ENCODE peak calls at places on chromosomes 1 and 21, in five cellular contexts. One of them, this sample, is unnamed.

GRCh38 chr1:32703479-32704291 is 1.1 kb upstream of the SYNC start:
- DNase-seq in mammary epithelial cell: peak; percentile 59
- DNase-seq in endothelial cell of umbilical vein: no peak
- DNase-seq in A549: peak; percentile 70
- DNase-seq in neuronal stem cell: no peak
- DNase-seq in this sample: no peak

GRCh38 chr1:155871390-155871789 is 12.0 kb downstream of the SYT11 start:
- DNase-seq in mammary epithelial cell: peak; percentile 14
- DNase-seq in endothelial cell of umbilical vein: peak; percentile 29
- DNase-seq in A549: no peak
- DNase-seq in neuronal stem cell: no peak
- DNase-seq in this sample: no peak

GRCh38 chr1:118963456-118964430 is 24.4 kb downstream of the TBX15 start:
- DNase-seq in mammary epithelial cell: peak; percentile 39
- DNase-seq in endothelial cell of umbilical vein: no peak
- DNase-seq in A549: peak; percentile 55
- DNase-seq in neuronal stem cell: no peak
- DNase-seq in this sample: no peak

GRCh38 chr21:29520146-29520545 is 221.4 kb downstream of the BACH1 start:
- DNase-seq in mammary epithelial cell: no peak
- DNase-seq in endothelial cell of umbilical vein: no peak
- DNase-seq in A549: no peak
- DNase-seq in neuronal stem cell: no peak
- DNase-seq in this sample: no peak

GRCh38 chr1:60904079-60904852 is 178.1 kb upstream of the NFIA start:
- DNase-seq in mammary epithelial cell: peak; percentile 37
- DNase-seq in endothelial cell of umbilical vein: no peak
- DNase-seq in A549: no peak
- DNase-seq in neuronal stem cell: no peak
- DNase-seq in this sample: no peak

GRCh38 chr1:16006552-16007485 is 2.8 kb downstream of the SRARP start:
- DNase-seq in mammary epithelial cell: peak; percentile 83
- DNase-seq in endothelial cell of umbilical vein: no peak
- DNase-seq in A549: peak; percentile 32
- DNase-seq in neuronal stem cell: no peak
- DNase-seq in this sample: no peak

GRCh38 chr21:29558331-29558730 is 259.6 kb downstream of the BACH1 start:
- DNase-seq in mammary epithelial cell: no peak
- DNase-seq in endothelial cell of umbilical vein: no peak
- DNase-seq in A549: no peak
- DNase-seq in neuronal stem cell: no peak
- DNase-seq in this sample: no peak

GRCh38 chr1:29240400-29240837 is 4.1 kb downstream of the PTPRU start:
- DNase-seq in mammary epithelial cell: no peak
- DNase-seq in endothelial cell of umbilical vein: no peak
- DNase-seq in A549: no peak
- DNase-seq in neuronal stem cell: no peak
- DNase-seq in this sample: peak; percentile 81

GRCh38 chr1:197441990-197442389 is 173.9 kb downstream of the CRB1 start:
- DNase-seq in mammary epithelial cell: peak; percentile 6
- DNase-seq in endothelial cell of umbilical vein: no peak
- DNase-seq in A549: peak; percentile 27
- DNase-seq in neuronal stem cell: no peak
- DNase-seq in this sample: no peak

GRCh38 chr1:179586107-179586823 is 5.4 kb upstream of the TDRD5 start:
- DNase-seq in mammary epithelial cell: peak; percentile 15
- DNase-seq in endothelial cell of umbilical vein: peak; percentile 32
- DNase-seq in A549: peak; percentile 81
- DNase-seq in neuronal stem cell: peak; percentile 54
- DNase-seq in this sample: no peak

DNA sequence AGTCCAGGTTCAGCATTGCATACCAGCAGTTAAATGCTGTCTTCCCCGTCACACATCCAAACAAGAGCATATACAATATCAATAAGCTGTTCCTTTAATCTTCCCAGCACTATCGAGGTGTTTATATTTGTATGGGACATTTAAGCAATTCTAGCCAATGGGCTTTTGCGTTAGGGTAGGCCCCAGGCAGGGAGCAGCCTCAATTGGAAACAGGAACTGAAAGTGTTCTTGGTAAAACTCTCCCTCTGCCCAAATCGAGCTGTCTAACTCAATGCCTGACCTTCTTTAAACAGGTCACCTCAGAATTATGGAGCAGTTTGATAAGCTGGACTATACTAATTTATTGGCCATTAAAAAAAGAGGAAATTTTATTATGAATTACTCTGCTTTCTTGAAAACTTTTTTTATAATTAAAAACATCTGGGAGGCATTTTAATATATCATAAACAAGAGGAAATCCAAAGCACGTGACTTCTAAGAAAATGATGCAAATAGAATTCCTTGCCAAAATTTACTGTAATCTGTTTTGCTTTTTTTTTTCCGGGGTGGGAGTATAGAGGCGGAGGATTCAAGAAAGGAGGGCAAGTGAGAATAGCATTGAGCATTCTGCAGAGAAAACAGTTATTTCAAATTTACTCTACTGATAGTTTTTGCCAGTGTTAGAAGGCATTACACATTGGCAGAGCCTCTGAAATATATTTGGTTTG is 498.1 kb downstream of the LMO4 start:
- DNase-seq in mammary epithelial cell: peak; percentile 8
- DNase-seq in endothelial cell of umbilical vein: peak; percentile 32
- DNase-seq in A549: peak; percentile 4
- DNase-seq in neuronal stem cell: no peak
- DNase-seq in this sample: no peak
- H3K4me2 ChIP-seq in mammary epithelial cell: no peak overlapping the region
- H3K4me2 ChIP-seq in endothelial cell of umbilical vein: no peak overlapping the region
- H3K4me2 ChIP-seq in A549: no peak overlapping the region
- H3K4me2 ChIP-seq in neuronal stem cell: no peak overlapping the region
- H3K4me2 ChIP-seq in this sample: no peak overlapping the region

GRCh38 chr21:26597981-26598380 is 24.9 kb upstream of the CYYR1 start:
- DNase-seq in mammary epithelial cell: peak; percentile 60
- DNase-seq in endothelial cell of umbilical vein: no peak
- DNase-seq in A549: no peak
- DNase-seq in neuronal stem cell: no peak
- DNase-seq in this sample: no peak
- H3K4me2 ChIP-seq in mammary epithelial cell: peak overlapping the region; percentile 50
- H3K4me2 ChIP-seq in endothelial cell of umbilical vein: no peak overlapping the region
- H3K4me2 ChIP-seq in A549: no peak overlapping the region
- H3K4me2 ChIP-seq in neuronal stem cell: no peak overlapping the region
- H3K4me2 ChIP-seq in this sample: peak overlapping the region; percentile 53

GRCh38 chr1:109242387-109242786 is 7.0 kb upstream of the CELSR2 start:
- DNase-seq in mammary epithelial cell: no peak
- DNase-seq in endothelial cell of umbilical vein: no peak
- DNase-seq in A549: no peak
- DNase-seq in neuronal stem cell: no peak
- DNase-seq in this sample: no peak

GRCh38 chr1:109240158-109241152 is 8.9 kb upstream of the CELSR2 start:
- DNase-seq in mammary epithelial cell: peak; percentile 97
- DNase-seq in endothelial cell of umbilical vein: no peak
- DNase-seq in A549: no peak
- DNase-seq in neuronal stem cell: no peak
- DNase-seq in this sample: peak; percentile 49

GRCh38 chr1:109241841-109242301 is 7.5 kb upstream of the CELSR2 start:
- DNase-seq in mammary epithelial cell: no peak
- DNase-seq in endothelial cell of umbilical vein: no peak
- DNase-seq in A549: no peak
- DNase-seq in neuronal stem cell: no peak
- DNase-seq in this sample: no peak

GRCh38 chr1:109239580-109240068 is 9.7 kb upstream of the CELSR2 start:
- DNase-seq in mammary epithelial cell: peak; percentile 61
- DNase-seq in endothelial cell of umbilical vein: peak; percentile 18
- DNase-seq in A549: peak; percentile 55
- DNase-seq in neuronal stem cell: no peak
- DNase-seq in this sample: peak; percentile 48

DNA sequence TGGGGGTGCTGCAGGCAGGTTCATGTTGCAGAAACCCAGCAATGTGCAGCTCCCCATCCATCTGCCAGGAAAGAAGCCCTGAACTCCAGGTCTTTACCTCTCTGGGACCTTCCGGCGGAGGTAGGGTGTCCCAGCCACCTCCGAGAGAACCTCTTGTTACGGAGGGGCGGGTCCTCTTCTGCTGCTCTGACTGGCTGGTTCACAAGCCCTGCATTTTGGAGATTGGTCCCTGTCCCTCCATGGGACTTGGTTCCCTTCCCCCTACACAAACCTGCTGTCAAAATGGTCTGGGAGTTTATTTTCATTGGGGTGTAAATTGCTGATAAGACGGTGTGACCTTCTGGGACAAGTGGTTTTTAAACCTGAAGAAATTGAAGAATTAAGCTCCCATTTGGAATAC is 8.0 kb upstream of the CELSR2 start:
- DNase-seq in mammary epithelial cell: no peak
- DNase-seq in endothelial cell of umbilical vein: no peak
- DNase-seq in A549: no peak
- DNase-seq in neuronal stem cell: no peak
- DNase-seq in this sample: no peak
- H3K4me2 ChIP-seq in mammary epithelial cell: no peak overlapping the region
- H3K4me2 ChIP-seq in endothelial cell of umbilical vein: no peak overlapping the region
- H3K4me2 ChIP-seq in A549: no peak overlapping the region
- H3K4me2 ChIP-seq in neuronal stem cell: no peak overlapping the region
- H3K4me2 ChIP-seq in this sample: no peak overlapping the region

GRCh38 chr1:20932437-20932977 is 145.4 kb upstream of the HP1BP3 start:
- DNase-seq in mammary epithelial cell: no peak
- DNase-seq in endothelial cell of umbilical vein: no peak
- DNase-seq in A549: no peak
- DNase-seq in neuronal stem cell: no peak
- DNase-seq in this sample: no peak

GRCh38 chr1:20936216-20936615 is 149.1 kb upstream of the HP1BP3 start:
- DNase-seq in mammary epithelial cell: no peak
- DNase-seq in endothelial cell of umbilical vein: no peak
- DNase-seq in A549: no peak
- DNase-seq in neuronal stem cell: no peak
- DNase-seq in this sample: no peak

GRCh38 chr1:20936621-20937020 is 149.5 kb upstream of the HP1BP3 start:
- DNase-seq in mammary epithelial cell: no peak
- DNase-seq in endothelial cell of umbilical vein: no peak
- DNase-seq in A549: no peak
- DNase-seq in neuronal stem cell: no peak
- DNase-seq in this sample: no peak

GRCh38 chr1:20931930-20932436 is 144.9 kb upstream of the HP1BP3 start:
- DNase-seq in mammary epithelial cell: no peak
- DNase-seq in endothelial cell of umbilical vein: no peak
- DNase-seq in A549: no peak
- DNase-seq in neuronal stem cell: no peak
- DNase-seq in this sample: no peak

DNA sequence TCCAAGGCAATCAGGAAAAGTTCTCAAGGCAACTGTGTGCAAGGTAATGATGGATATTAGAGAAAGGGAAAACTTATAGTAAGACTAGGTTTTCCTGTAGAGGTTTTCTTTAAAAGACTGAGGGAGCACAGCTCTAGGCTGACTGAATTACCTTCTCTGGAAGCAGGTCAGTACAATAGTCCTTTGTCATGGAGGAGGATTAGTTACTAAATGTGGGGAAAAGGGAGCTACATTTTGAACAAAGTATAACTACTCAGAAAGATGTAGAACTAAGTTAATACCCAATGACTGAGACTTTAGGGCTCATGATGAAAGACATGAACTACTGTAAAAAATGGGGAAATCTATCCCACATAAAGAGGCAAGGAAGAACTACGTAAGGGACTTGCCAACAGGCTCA is 148.6 kb upstream of the HP1BP3 start:
- DNase-seq in mammary epithelial cell: no peak
- DNase-seq in endothelial cell of umbilical vein: no peak
- DNase-seq in A549: no peak
- DNase-seq in neuronal stem cell: no peak
- DNase-seq in this sample: no peak
- H3K4me2 ChIP-seq in mammary epithelial cell: no peak overlapping the region
- H3K4me2 ChIP-seq in endothelial cell of umbilical vein: no peak overlapping the region
- H3K4me2 ChIP-seq in A549: no peak overlapping the region
- H3K4me2 ChIP-seq in neuronal stem cell: no peak overlapping the region
- H3K4me2 ChIP-seq in this sample: no peak overlapping the region

GRCh38 chr1:210478820-210479219 is 150.1 kb downstream of the HHAT start:
- DNase-seq in mammary epithelial cell: no peak
- DNase-seq in endothelial cell of umbilical vein: no peak
- DNase-seq in A549: no peak
- DNase-seq in neuronal stem cell: no peak
- DNase-seq in this sample: no peak

GRCh38 chr1:210487021-210487420 is 158.3 kb downstream of the HHAT start:
- DNase-seq in mammary epithelial cell: no peak
- DNase-seq in endothelial cell of umbilical vein: no peak
- DNase-seq in A549: no peak
- DNase-seq in neuronal stem cell: no peak
- DNase-seq in this sample: no peak

GRCh38 chr1:210483821-210484220 is 155.1 kb downstream of the HHAT start:
- DNase-seq in mammary epithelial cell: peak; percentile 56
- DNase-seq in endothelial cell of umbilical vein: no peak
- DNase-seq in A549: no peak
- DNase-seq in neuronal stem cell: no peak
- DNase-seq in this sample: no peak

GRCh38 chr1:210477328-210477924 is 148.7 kb downstream of the HHAT start:
- DNase-seq in mammary epithelial cell: no peak
- DNase-seq in endothelial cell of umbilical vein: no peak
- DNase-seq in A549: peak; percentile 30
- DNase-seq in neuronal stem cell: no peak
- DNase-seq in this sample: no peak

GRCh38 chr1:210482936-210483642 is 154.4 kb downstream of the HHAT start:
- DNase-seq in mammary epithelial cell: no peak
- DNase-seq in endothelial cell of umbilical vein: no peak
- DNase-seq in A549: no peak
- DNase-seq in neuronal stem cell: no peak
- DNase-seq in this sample: no peak
- H3K4me2 ChIP-seq in mammary epithelial cell: no peak overlapping the region
- H3K4me2 ChIP-seq in endothelial cell of umbilical vein: no peak overlapping the region
- H3K4me2 ChIP-seq in A549: no peak overlapping the region
- H3K4me2 ChIP-seq in neuronal stem cell: no peak overlapping the region
- H3K4me2 ChIP-seq in this sample: no peak overlapping the region

GRCh38 chr1:63863137-63863536 is 89.3 kb downstream of the ROR1 start:
- DNase-seq in mammary epithelial cell: no peak
- DNase-seq in endothelial cell of umbilical vein: no peak
- DNase-seq in A549: no peak
- DNase-seq in neuronal stem cell: no peak
- DNase-seq in this sample: no peak

GRCh38 chr1:63866085-63866484 is 92.3 kb downstream of the ROR1 start:
- DNase-seq in mammary epithelial cell: no peak
- DNase-seq in endothelial cell of umbilical vein: no peak
- DNase-seq in A549: no peak
- DNase-seq in neuronal stem cell: no peak
- DNase-seq in this sample: no peak

GRCh38 chr1:63867429-63868176 is 93.8 kb downstream of the ROR1 start:
- DNase-seq in mammary epithelial cell: no peak
- DNase-seq in endothelial cell of umbilical vein: no peak
- DNase-seq in A549: no peak
- DNase-seq in neuronal stem cell: no peak
- DNase-seq in this sample: no peak

GRCh38 chr1:63864224-63864623 is 90.4 kb downstream of the ROR1 start:
- DNase-seq in mammary epithelial cell: peak; percentile 97
- DNase-seq in endothelial cell of umbilical vein: no peak
- DNase-seq in A549: no peak
- DNase-seq in neuronal stem cell: no peak
- DNase-seq in this sample: no peak

GRCh38 chr1:63865561-63865960 is 91.7 kb downstream of the ROR1 start:
- DNase-seq in mammary epithelial cell: no peak
- DNase-seq in endothelial cell of umbilical vein: no peak
- DNase-seq in A549: no peak
- DNase-seq in neuronal stem cell: no peak
- DNase-seq in this sample: no peak
- H3K4me2 ChIP-seq in mammary epithelial cell: no peak overlapping the region
- H3K4me2 ChIP-seq in endothelial cell of umbilical vein: no peak overlapping the region
- H3K4me2 ChIP-seq in A549: no peak overlapping the region
- H3K4me2 ChIP-seq in neuronal stem cell: no peak overlapping the region
- H3K4me2 ChIP-seq in this sample: no peak overlapping the region

GRCh38 chr1:153476491-153477093 is 16.1 kb upstream of the S100A7 start:
- DNase-seq in mammary epithelial cell: no peak
- DNase-seq in endothelial cell of umbilical vein: no peak
- DNase-seq in A549: no peak
- DNase-seq in neuronal stem cell: no peak
- DNase-seq in this sample: no peak
- H3K4me2 ChIP-seq in mammary epithelial cell: no peak overlapping the region
- H3K4me2 ChIP-seq in endothelial cell of umbilical vein: no peak overlapping the region
- H3K4me2 ChIP-seq in A549: no peak overlapping the region
- H3K4me2 ChIP-seq in neuronal stem cell: no peak overlapping the region
- H3K4me2 ChIP-seq in this sample: no peak overlapping the region

This sample was measured in DND-41.